ENCODE peak calls at places on chromosomes 13 and 19, in four cellular contexts. P, Q, M and Y are unnamed samples.

GRCh38 chr19:658916-659839 is 3.8 kb downstream of the RNF126 start:
- DNase-seq in Q (peak), P (peak), M (no peak), Y (peak)

GRCh38 chr19:55116232-55117062 is 990 bp downstream of the PPP1R12C start:
- DNase-seq in Q (peak), M (peak), P (peak), Y (peak)

GRCh38 chr19:35141627-35142401 is 1.2 kb upstream of the FXYD7 start:
- DNase-seq in Q (no peak), P (no peak), M (no peak), Y (no peak)

GRCh38 chr19:52237771-52238400 is 31.5 kb upstream of the ZNF766 start:
- DNase-seq in M (peak), Q (peak), P (peak), Y (peak)

GRCh38 chr19:40348961-40349507 is 539 bp downstream of the PLD3 start:
- DNase-seq in Q (no peak), P (no peak), M (peak), Y (no peak)

GRCh38 chr19:16834747-16835146 is 5.5 kb downstream of the SIN3B start:
- DNase-seq in M (peak), Q (no peak), P (no peak), Y (no peak)

GRCh38 chr13:106262886-106263285 is 272.6 kb downstream of the EFNB2 start:
- DNase-seq in P (no peak), Q (no peak), M (no peak), Y (no peak)

GRCh38 chr19:1311543-1312091 is 25.9 kb downstream of the EFNA2 start:
- DNase-seq in P (no peak), M (no peak), Q (no peak), Y (no peak)

GRCh38 chr13:48275507-48275906 is 28.0 kb upstream of the RB1 start:
- DNase-seq in Q (no peak), M (no peak), P (no peak), Y (no peak)

GRCh38 chr19:7214329-7215089 is 79.7 kb downstream of the INSR start:
- DNase-seq in M (no peak), Q (no peak), P (no peak), Y (no peak)

GRCh38 chr13:50133277-50133953 is 118.2 kb downstream of the KCNRG start:
- DNase-seq in P (no peak), Q (no peak), M (no peak), Y (no peak)